ENCODE peak calls at places on chromosomes 13 and 19, in eight cellular contexts. X is endothelial cell, T is fibroblast of lung, V is A673, F is Peyer's patch, U is hepatocyte, E is MCF 10A, G is glutamatergic neuron. Z is an unnamed sample.

GRCh38 chr13:78499802-78500201 is 103.5 kb downstream of the POU4F1 start:
- DNase-seq in X (no peak), T (no peak), V (no peak), F (no peak), U (no peak), E (no peak), G (no peak), Z (no peak)

GRCh38 chr19:41999071-41999877 is 5.2 kb upstream of the ATP1A3 start:
- DNase-seq in X (peak; percentile 26), T (no peak), V (peak; percentile 29), F (no peak), U (no peak), E (no peak), G (peak; percentile 70), Z (no peak)

GRCh38 chr13:37134411-37135041 is 29.1 kb upstream of the CSNK1A1L start:
- DNase-seq in X (no peak), T (peak; percentile 96), V (peak; percentile 58), F (no peak), U (peak; percentile 28), E (no peak), G (no peak), Z (no peak)

GRCh38 chr19:19537321-19538048 is 580 bp upstream of the CILP2 start:
- DNase-seq in X (no peak), T (peak; percentile 35), V (no peak), F (no peak), U (no peak), E (no peak), G (peak; percentile 23), Z (no peak)

GRCh38 chr13:21012841-21013681 is 48.3 kb downstream of the LATS2 start:
- DNase-seq in X (no peak), T (peak; percentile 49), V (no peak), F (peak; percentile 31), U (no peak), E (no peak), G (no peak), Z (peak; percentile 32)

GRCh38 chr13:21734961-21735360 is 64.1 kb downstream of the FGF9 start:
- DNase-seq in X (no peak), T (no peak), V (no peak), F (peak; percentile 55), U (no peak), E (no peak), G (no peak), Z (no peak)

GRCh38 chr19:3836887-3837286 is 32.0 kb downstream of the ZFR2 start:
- DNase-seq in X (no peak), T (no peak), V (no peak), F (no peak), U (no peak), E (no peak), G (no peak), Z (no peak)

GRCh38 chr13:61148691-61149332 is 266.8 kb downstream of the PCDH20 start:
- DNase-seq in X (no peak), T (peak; percentile 25), V (peak; percentile 97), F (no peak), U (no peak), E (no peak), G (no peak), Z (no peak)

GRCh38 chr19:48364564-48365363 is 597 bp downstream of the SYNGR4 start:
- DNase-seq in X (no peak), T (no peak), V (no peak), F (no peak), U (no peak), E (no peak), G (no peak), Z (no peak)

GRCh38 chr13:73938375-73939070 is 195.7 kb downstream of the KLF12 start:
- DNase-seq in X (no peak), T (peak; percentile 95), V (peak; percentile 74), F (no peak), U (peak; percentile 20), E (peak; percentile 69), G (no peak), Z (peak; percentile 49)

GRCh38 chr19:16258440-16258903 is 60.8 kb downstream of the AP1M1 start:
- DNase-seq in X (peak; percentile 68), T (no peak), V (no peak), F (peak; percentile 76), U (no peak), E (no peak), G (no peak), Z (no peak)

GRCh38 chr19:13707901-13708300 is 56.4 kb upstream of the MRI1 start:
- DNase-seq in X (no peak), T (peak; percentile 79), V (no peak), F (no peak), U (no peak), E (no peak), G (no peak), Z (peak; percentile 54)

GRCh38 chr13:60990032-60990733 is 425.5 kb downstream of the PCDH20 start:
- DNase-seq in X (peak; percentile 11), T (no peak), V (peak; percentile 29), F (no peak), U (no peak), E (peak; percentile 42), G (no peak), Z (no peak)

GRCh38 chr19:38496603-38497487 is 63.4 kb downstream of the RYR1 start:
- DNase-seq in X (no peak), T (no peak), V (peak; percentile 50), F (no peak), U (no peak), E (no peak), G (no peak), Z (no peak)

GRCh38 chr19:17475541-17476115 is 5.3 kb downstream of the SLC27A1 start:
- DNase-seq in X (no peak), T (peak; percentile 75), V (no peak), F (no peak), U (no peak), E (no peak), G (no peak), Z (no peak)

GRCh38 chr13:47175172-47175806 is 278.4 kb upstream of the HTR2A start:
- DNase-seq in X (no peak), T (peak; percentile 94), V (peak; percentile 69), F (no peak), U (no peak), E (peak; percentile 45), G (no peak), Z (peak; percentile 40)

GRCh38 chr13:24827799-24828198 is 63.8 kb downstream of the RNF17 start:
- DNase-seq in X (no peak), T (no peak), V (peak; percentile 2), F (no peak), U (no peak), E (peak; percentile 17), G (no peak), Z (no peak)

GRCh38 chr19:29115181-29115580 is 97.8 kb downstream of the UQCRFS1 start:
- DNase-seq in X (no peak), T (no peak), V (no peak), F (no peak), U (no peak), E (no peak), G (no peak), Z (no peak)

GRCh38 chr19:45913874-45914830 is at the start of gene NANOS2:
- DNase-seq in X (peak; percentile 68), T (no peak), V (no peak), F (no peak), U (no peak), E (no peak), G (peak; percentile 66), Z (no peak)

GRCh38 chr13:21546372-21546771 is 57.6 kb downstream of the MICU2 start:
- DNase-seq in X (no peak), T (no peak), V (peak; percentile 22), F (no peak), U (no peak), E (peak; percentile 47), G (no peak), Z (no peak)

GRCh38 chr19:5665781-5666513 is 14.4 kb downstream of the MICOS13 start:
- DNase-seq in X (no peak), T (peak; percentile 58), V (no peak), F (no peak), U (no peak), E (peak; percentile 64), G (no peak), Z (no peak)
- TF ChIP-seq CTCF in X (no peak), T (peak; percentile 23), V (no peak), F (no peak), U (peak; percentile 5), E (no peak), G (no peak), Z (peak; percentile 26)

GRCh38 chr13:97660488-97661086 is 226.6 kb downstream of the RAP2A start:
- DNase-seq in X (peak; percentile 17), T (no peak), V (no peak), F (no peak), U (no peak), E (no peak), G (no peak), Z (no peak)

GRCh38 chr13:97653741-97654140 is 219.8 kb downstream of the RAP2A start:
- DNase-seq in X (no peak), T (no peak), V (peak; percentile 37), F (no peak), U (peak; percentile 35), E (peak; percentile 94), G (no peak), Z (peak; percentile 16)

GRCh38 chr13:97658556-97658955 is 224.6 kb downstream of the RAP2A start:
- DNase-seq in X (no peak), T (no peak), V (peak; percentile 86), F (no peak), U (no peak), E (no peak), G (no peak), Z (no peak)

GRCh38 chr13:97659602-97660001 is 225.6 kb downstream of the RAP2A start:
- DNase-seq in X (peak; percentile 46), T (peak; percentile 5), V (peak; percentile 31), F (no peak), U (peak; percentile 43), E (no peak), G (peak; percentile 27), Z (no peak)
- TF ChIP-seq CTCF in X (no peak), T (peak; percentile 29), V (peak; percentile 58), F (peak; percentile 5), U (peak; percentile 60), E (no peak), G (no peak), Z (peak; percentile 38)

DNA sequence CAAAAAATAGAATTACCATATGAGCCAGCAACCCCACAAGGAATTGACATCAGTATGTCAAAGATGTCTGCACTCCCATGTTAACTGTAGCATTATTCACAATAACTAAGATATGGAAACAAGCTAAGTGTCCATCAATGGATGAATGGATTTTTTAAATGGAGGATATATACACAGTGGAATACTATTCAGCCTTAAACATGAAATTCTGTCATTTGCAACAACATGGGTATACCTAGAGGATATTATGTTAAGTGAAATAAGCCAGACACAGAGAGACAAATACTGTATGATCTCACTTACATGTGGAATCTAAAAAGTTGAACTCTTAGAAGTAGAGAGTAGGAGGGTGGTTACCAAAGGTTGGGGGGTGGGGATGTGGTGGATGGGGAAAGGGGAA is 8.0 kb upstream of the ZNF567 start:
- DNase-seq in X (no peak), T (no peak), V (no peak), F (no peak), U (no peak), E (no peak), G (no peak), Z (no peak)
- TF ChIP-seq CTCF in X (no peak), T (no peak), V (no peak), F (no peak), U (no peak), E (no peak), G (no peak), Z (no peak)

GRCh38 chr19:51771369-51771768 is 10.4 kb downstream of the FPR2 start:
- DNase-seq in X (no peak), T (no peak), V (no peak), F (no peak), U (no peak), E (peak; percentile 25), G (no peak), Z (no peak)

GRCh38 chr19:51777570-51778460 is 16.8 kb downstream of the FPR2 start:
- DNase-seq in X (peak; percentile 58), T (peak; percentile 81), V (peak; percentile 82), F (peak; percentile 63), U (peak; percentile 91), E (peak; percentile 91), G (peak; percentile 63), Z (peak; percentile 68)

GRCh38 chr19:51772977-51773376 is 12.0 kb downstream of the FPR2 start:
- DNase-seq in X (no peak), T (no peak), V (no peak), F (no peak), U (no peak), E (no peak), G (no peak), Z (no peak)
- TF ChIP-seq CTCF in X (no peak), T (no peak), V (no peak), F (no peak), U (no peak), E (no peak), G (no peak), Z (no peak)